ENCODE peak calls at places on chromosomes 13 and 19, in six cellular contexts. I is stimulated activated CD4-positive, alpha-beta T cell treated with anti-CD3 and anti-CD28 coated beads, Interleukin-1b, Interleukin-23, amount 100 ng/mL, for 24 hours; V is colonic mucosa; E is activated CD4-positive, alpha-beta T cell treated with anti-CD3 and anti-CD28 coated beads, Interleukin-2, amount 10 ng/mL, durations not matched to agents 7 days and 5 days; R is D341Med; G is hypothalamus. X is an unnamed sample.
A peak's percentile ranks its signal among the peaks of the same experiment; 100 is the strongest.

GRCh38 chr19:2282062-2282861 is at the start of gene PEAK3:
- DNase-seq in I (no peak), G (no peak), V (peak; percentile 67), E (peak; percentile 44), R (no peak), X (peak; percentile 86)

GRCh38 chr13:24208314-24208713 is 47.8 kb downstream of the SPATA13 start:
- DNase-seq in R (no peak), V (no peak), E (no peak), G (no peak), I (no peak), X (no peak)

GRCh38 chr13:49454388-49455015 is 10.4 kb downstream of the SETDB2 start:
- DNase-seq in G (no peak), R (no peak), E (no peak), I (no peak), V (no peak), X (no peak)

GRCh38 chr13:94188173-94188869 is 291.2 kb downstream of the DCT start:
- DNase-seq in G (no peak), V (no peak), I (no peak), E (no peak), R (no peak), X (peak; percentile 54)

GRCh38 chr13:43484432-43485225 is 302.1 kb downstream of the ENOX1 start:
- DNase-seq in R (no peak), E (no peak), I (no peak), G (no peak), V (no peak), X (no peak)

GRCh38 chr19:47231215-47232054 is 436 bp upstream of the BBC3 start:
- DNase-seq in I (peak; percentile 81), G (peak; percentile 48), R (peak; percentile 96), V (peak; percentile 93), E (peak; percentile 92), X (peak; percentile 95)

GRCh38 chr13:26255717-26256277 is 1.9 kb downstream of the CDK8 start:
- DNase-seq in R (peak; percentile 27), E (no peak), V (no peak), G (no peak), I (no peak), X (no peak)

GRCh38 chr13:36981156-36981743 is 17.9 kb downstream of the ALG5 start:
- DNase-seq in I (no peak), G (no peak), E (no peak), V (no peak), R (peak; percentile 45), X (no peak)

GRCh38 chr13:35460061-35460460 is 16.4 kb downstream of the MAB21L1 start:
- DNase-seq in V (no peak), G (no peak), E (no peak), R (no peak), I (no peak), X (no peak)

GRCh38 chr13:32829676-32830091 is 186.5 kb upstream of the KL start:
- DNase-seq in V (no peak), R (no peak), G (no peak), I (no peak), E (no peak), X (peak; percentile 83)

GRCh38 chr13:44322928-44323327 is 50.7 kb upstream of the SERP2 start:
- DNase-seq in R (no peak), E (no peak), G (no peak), I (no peak), V (no peak), X (no peak)

GRCh38 chr19:46426506-46427162 is 2.1 kb downstream of the PNMA8C start:
- DNase-seq in V (peak; percentile 54), R (peak; percentile 86), G (peak; percentile 46), E (peak; percentile 23), I (no peak), X (peak; percentile 95)

GRCh38 chr13:32811297-32811800 is 204.9 kb upstream of the KL start:
- DNase-seq in G (no peak), I (no peak), V (peak; percentile 31), E (peak; percentile 42), R (no peak), X (no peak)

GRCh38 chr19:42555801-42556200 is 27.5 kb upstream of the CEACAM1 start:
- DNase-seq in E (no peak), G (no peak), V (no peak), R (no peak), I (no peak), X (no peak)

GRCh38 chr13:37069597-37070103 is 10.2 kb upstream of the SUPT20H start:
- DNase-seq in V (no peak), G (no peak), R (no peak), I (no peak), E (no peak), X (no peak)

GRCh38 chr19:45913874-45914830 is at the start of gene NANOS2:
- DNase-seq in R (peak; percentile 60), G (no peak), E (no peak), I (no peak), V (no peak), X (peak; percentile 95)